ENCODE peak calls at places on chromosomes 3 and 15, in six cellular contexts. C, F, N, R, D and Y are unnamed samples.

GRCh38 chr3:130950641-130951040 is 56.8 kb downstream of the ATP2C1 start:
- DNase-seq in C (no peak), F (peak; percentile 31), N (peak; percentile 78), R (no peak), D (no peak), Y (no peak)

GRCh38 chr3:190586631-190587000 is 72.7 kb downstream of the IL1RAP start:
- DNase-seq in C (peak; percentile 73), F (peak; percentile 78), N (peak; percentile 62), R (no peak), D (no peak), Y (peak; percentile 95)

GRCh38 chr15:58517682-58518525 is 86.1 kb downstream of the LIPC start:
- DNase-seq in C (no peak), F (no peak), N (no peak), R (no peak), D (no peak), Y (no peak)

GRCh38 chr3:77084511-77084910 is 44.6 kb downstream of the ROBO2 start:
- DNase-seq in C (no peak), F (no peak), N (no peak), R (no peak), D (no peak), Y (no peak)

GRCh38 chr3:179000144-179000543 is 71.5 kb downstream of the ZMAT3 start:
- DNase-seq in C (no peak), F (no peak), N (peak; percentile 37), R (no peak), D (no peak), Y (no peak)

GRCh38 chr15:87269566-87269965 is 987.0 kb downstream of the NTRK3 start:
- DNase-seq in C (peak; percentile 21), F (no peak), N (no peak), R (no peak), D (no peak), Y (peak; percentile 60)

GRCh38 chr3:100175637-100176250 is 61.4 kb upstream of the FILIP1L start:
- DNase-seq in C (peak; percentile 52), F (no peak), N (no peak), R (no peak), D (no peak), Y (no peak)

GRCh38 chr3:10968390-10968789 is 24.2 kb upstream of the SLC6A1 start:
- DNase-seq in C (no peak), F (no peak), N (no peak), R (no peak), D (no peak), Y (peak; percentile 63)

GRCh38 chr3:17643691-17644090 is 98.7 kb downstream of the TBC1D5 start:
- DNase-seq in C (no peak), F (no peak), N (peak; percentile 61), R (no peak), D (no peak), Y (no peak)

GRCh38 chr3:132399054-132399929 is 18.0 kb upstream of the DNAJC13 start:
- DNase-seq in C (peak; percentile 69), F (peak; percentile 66), N (peak; percentile 68), R (peak; percentile 53), D (no peak), Y (peak; percentile 83)

GRCh38 chr15:27855137-27855536 is 244.0 kb downstream of the OCA2 start:
- DNase-seq in C (no peak), F (no peak), N (no peak), R (no peak), D (no peak), Y (no peak)

GRCh38 chr3:32492684-32493436 is 9.8 kb downstream of the CMTM6 start:
- DNase-seq in C (no peak), F (peak; percentile 43), N (peak; percentile 46), R (no peak), D (no peak), Y (peak; percentile 67)

GRCh38 chr3:85185495-85185894 is 226.7 kb downstream of the CADM2 start:
- DNase-seq in C (no peak), F (no peak), N (no peak), R (no peak), D (no peak), Y (no peak)

GRCh38 chr3:85193565-85193964 is 234.8 kb downstream of the CADM2 start:
- DNase-seq in C (no peak), F (no peak), N (no peak), R (no peak), D (no peak), Y (no peak)

GRCh38 chr3:85189731-85190130 is 230.9 kb downstream of the CADM2 start:
- DNase-seq in C (no peak), F (no peak), N (no peak), R (no peak), D (no peak), Y (no peak)
- H2BK5ac ChIP-seq in C (no peak overlapping the region), F (no peak overlapping the region), N (no peak overlapping the region), R (no peak overlapping the region), D (no peak overlapping the region), Y (no peak overlapping the region)

GRCh38 chr15:70852501-70853269 is 1.3 kb downstream of the LARP6 start:
- DNase-seq in C (no peak), F (peak; percentile 54), N (peak; percentile 88), R (no peak), D (no peak), Y (no peak)
- H2BK120ac ChIP-seq in C (no peak overlapping the region), F (no peak overlapping the region), N (peak overlapping the region; percentile 23), R (no peak overlapping the region), D (peak overlapping the region; percentile 71), Y (no peak overlapping the region)

GRCh38 chr3:138378990-138379389 is 30.6 kb downstream of the MRAS start:
- DNase-seq in C (no peak), F (no peak), N (no peak), R (no peak), D (no peak), Y (no peak)

GRCh38 chr3:138378331-138378730 is 30.0 kb downstream of the MRAS start:
- DNase-seq in C (no peak), F (no peak), N (no peak), R (no peak), D (no peak), Y (no peak)

GRCh38 chr3:138375446-138375845 is 27.1 kb downstream of the MRAS start:
- DNase-seq in C (no peak), F (no peak), N (no peak), R (no peak), D (no peak), Y (no peak)

GRCh38 chr3:138376663-138377062 is 28.3 kb downstream of the MRAS start:
- DNase-seq in C (no peak), F (no peak), N (no peak), R (no peak), D (no peak), Y (no peak)

GRCh38 chr3:138377804-138378203 is 29.4 kb downstream of the MRAS start:
- DNase-seq in C (no peak), F (no peak), N (no peak), R (no peak), D (no peak), Y (no peak)
- H3K36me3 ChIP-seq in C (no peaks in the 10 kb centered on the region), F (peaks cover 16% of the 10 kb centered on the region), N (peaks cover 4% of the 10 kb centered on the region), R (peaks cover 19% of the 10 kb centered on the region), D (no peaks in the 10 kb centered on the region), Y (peaks cover 2% of the 10 kb centered on the region)

DNA sequence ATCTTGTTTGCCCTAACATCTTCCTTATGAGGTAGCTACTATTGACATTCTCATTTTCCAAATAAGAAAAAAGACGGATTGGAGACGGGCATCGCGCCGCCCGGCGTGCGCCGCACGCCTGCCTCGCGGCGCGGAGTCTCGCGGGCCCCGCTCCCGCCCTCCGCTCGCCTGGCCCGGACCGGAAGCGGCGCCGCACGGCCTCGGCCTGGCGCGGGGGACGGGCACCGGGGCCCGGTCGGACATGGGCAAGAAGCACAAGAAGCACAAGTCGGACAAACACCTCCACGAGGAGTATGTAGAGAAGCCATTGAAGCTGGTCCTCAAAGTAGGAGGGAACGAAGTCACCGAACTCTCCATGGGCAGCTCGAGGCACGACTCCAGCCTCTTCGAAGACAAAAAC is 112.0 kb downstream of the IL12A start:
- DNase-seq in C (no peak), F (no peak), N (no peak), R (no peak), D (no peak), Y (no peak)
- H2BK5ac ChIP-seq in C (no peak overlapping the region), F (no peak overlapping the region), N (no peak overlapping the region), R (no peak overlapping the region), D (no peak overlapping the region), Y (no peak overlapping the region)

GRCh38 chr15:63764912-63765311 is 68.8 kb downstream of the HERC1 start:
- DNase-seq in C (no peak), F (no peak), N (no peak), R (no peak), D (no peak), Y (no peak)
- H2BK120ac ChIP-seq in C (no peak overlapping the region), F (no peak overlapping the region), N (no peak overlapping the region), R (no peak overlapping the region), D (peak overlapping the region; percentile 99), Y (no peak overlapping the region)

DNA sequence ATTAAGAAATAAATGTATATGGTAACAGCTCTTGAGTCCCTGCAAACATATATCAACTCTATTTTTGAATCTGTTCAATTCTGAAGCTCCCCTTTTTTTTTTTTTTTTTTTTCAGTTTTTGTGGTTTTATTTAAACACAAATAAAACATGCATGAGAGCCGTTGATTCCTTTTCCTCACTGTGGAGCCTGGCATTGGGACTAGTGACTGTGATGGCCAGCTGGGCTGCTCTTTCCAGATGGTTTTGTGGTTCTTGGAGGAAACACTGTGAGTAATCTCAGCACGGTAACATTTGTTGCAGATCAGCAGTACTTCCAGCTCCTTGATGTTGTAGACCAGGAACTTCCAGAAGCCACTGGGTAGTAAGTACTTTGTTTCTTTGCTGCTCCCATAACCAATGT is 15.9 kb downstream of the EMC7 start:
- DNase-seq in C (no peak), F (no peak), N (peak; percentile 55), R (no peak), D (no peak), Y (no peak)
- H3K36me3 ChIP-seq in C (peaks cover 2% of the 10 kb centered on the region), F (peaks cover 14% of the 10 kb centered on the region), N (peaks cover 11% of the 10 kb centered on the region), R (peaks cover 77% of the 10 kb centered on the region), D (peaks cover 22% of the 10 kb centered on the region), Y (peaks cover 9% of the 10 kb centered on the region)

GRCh38 chr15:41332788-41333527 is at the start of gene NUSAP1:
- DNase-seq in C (no peak), F (no peak), N (no peak), R (no peak), D (no peak), Y (no peak)
- H2BK5ac ChIP-seq in C (peak within 1 kb of the TSS; percentile 90), F (no peak within 1 kb of the TSS), N (peak within 1 kb of the TSS; percentile 16), R (peak within 1 kb of the TSS; percentile 69), D (peak within 1 kb of the TSS; percentile 97), Y (peak within 1 kb of the TSS; percentile 58)

GRCh38 chr3:146466596-146466995 is 2.8 kb downstream of the PLSCR2 start:
- DNase-seq in C (no peak), F (peak; percentile 11), N (peak; percentile 48), R (no peak), D (no peak), Y (no peak)

GRCh38 chr3:146470424-146470990 is 1.1 kb upstream of the PLSCR2 start:
- DNase-seq in C (no peak), F (no peak), N (no peak), R (no peak), D (no peak), Y (no peak)

GRCh38 chr3:146471012-146471411 is 1.7 kb upstream of the PLSCR2 start:
- DNase-seq in C (no peak), F (no peak), N (no peak), R (no peak), D (no peak), Y (no peak)

GRCh38 chr3:146468234-146468931 is 978 bp downstream of the PLSCR2 start:
- DNase-seq in C (no peak), F (no peak), N (peak; percentile 10), R (no peak), D (no peak), Y (no peak)

GRCh38 chr3:146469206-146470017 is at the start of gene PLSCR2:
- DNase-seq in C (peak; percentile 61), F (no peak), N (no peak), R (no peak), D (no peak), Y (peak; percentile 53)
- H2BK120ac ChIP-seq in C (no peak within 1 kb of the TSS), F (no peak within 1 kb of the TSS), N (no peak within 1 kb of the TSS), R (no peak within 1 kb of the TSS), D (no peak within 1 kb of the TSS), Y (no peak within 1 kb of the TSS)